ENCODE peak calls at places on chromosomes 1 and 21, in five cellular contexts. M is heart left ventricle, S is adrenal gland, K is stomach, R is upper lobe of left lung. G is an unnamed sample.

GRCh38 chr1:199313444-199313843 is 674.6 kb downstream of the PTPRC start:
- DNase-seq in R (no peak), M (no peak), K (no peak), S (no peak), G (no peak)

GRCh38 chr1:40980453-40981121 is 1.1 kb downstream of the CTPS1 start:
- DNase-seq in K (peak), M (peak), R (peak), S (peak), G (no peak)

GRCh38 chr1:180952657-180953013 is 39.9 kb downstream of the KIAA1614 start:
- DNase-seq in R (no peak), S (no peak), K (no peak), M (no peak), G (no peak)

GRCh38 chr1:99198377-99198776 is 65.9 kb upstream of the PLPPR4 start:
- DNase-seq in R (no peak), K (no peak), M (no peak), S (no peak), G (no peak)

GRCh38 chr1:225691377-225691776 is 38.5 kb upstream of the ENAH start:
- DNase-seq in K (no peak), R (peak), S (no peak), M (no peak), G (no peak)

GRCh38 chr1:31373897-31374486 is 1.1 kb upstream of the FABP3 start:
- DNase-seq in S (no peak), K (no peak), R (no peak), M (no peak), G (no peak)

GRCh38 chr1:215358356-215358755 is 208.7 kb upstream of the KCTD3 start:
- DNase-seq in S (no peak), R (no peak), K (no peak), M (no peak), G (no peak)

GRCh38 chr1:65832296-65832695 is 39.6 kb downstream of the PDE4B start:
- DNase-seq in S (no peak), R (no peak), M (no peak), K (no peak), G (no peak)

GRCh38 chr1:201307239-201307638 is 23.9 kb downstream of the PKP1 start:
- DNase-seq in R (no peak), M (no peak), K (no peak), S (no peak), G (no peak)

GRCh38 chr1:87329051-87329755 is 523 bp downstream of the LMO4 start:
- DNase-seq in S (peak), K (peak), R (peak), M (peak), G (no peak)

GRCh38 chr1:81660286-81660685 is 140.4 kb upstream of the ADGRL2 start:
- DNase-seq in R (no peak), M (no peak), K (no peak), S (no peak), G (no peak)

GRCh38 chr1:90850925-90851710 is 134.0 kb upstream of the BARHL2 start:
- DNase-seq in S (peak), M (peak), K (peak), R (peak), G (peak)

GRCh38 chr1:30936541-30937171 is 28.1 kb upstream of the SDC3 start:
- DNase-seq in S (no peak), K (no peak), M (no peak), R (no peak), G (no peak)

GRCh38 chr21:18722193-18722592 is 318.6 kb upstream of the TMPRSS15 start:
- DNase-seq in K (no peak), M (no peak), R (no peak), S (no peak), G (no peak)

GRCh38 chr1:8185400-8185799 is 132.5 kb upstream of the SLC45A1 start:
- DNase-seq in M (no peak), S (no peak), R (no peak), K (no peak), G (no peak)

GRCh38 chr21:19268634-19269138 is 865.1 kb upstream of the TMPRSS15 start:
- DNase-seq in M (no peak), S (no peak), R (no peak), K (no peak), G (no peak)

GRCh38 chr1:209207701-209208286 is 375.7 kb upstream of the CAMK1G start:
- DNase-seq in K (peak), S (peak), R (peak), M (peak), G (peak)

GRCh38 chr1:204495078-204495753 is 611 bp upstream of the PIK3C2B start:
- DNase-seq in K (no peak), S (no peak), M (no peak), R (no peak), G (no peak)

GRCh38 chr1:23478896-23479790 is 4.8 kb downstream of the ASAP3 start:
- DNase-seq in M (peak), S (peak), R (peak), K (peak), G (peak)

GRCh38 chr1:226891346-226891745 is 20.9 kb downstream of the PSEN2 start:
- DNase-seq in K (no peak), S (no peak), R (no peak), M (no peak), G (no peak)

GRCh38 chr1:92623187-92623778 is 136.6 kb upstream of the GFI1 start:
- DNase-seq in K (no peak), S (no peak), R (no peak), M (no peak), G (no peak)

GRCh38 chr1:97192872-97193572 is 471.4 kb downstream of the PTBP2 start:
- DNase-seq in S (no peak), R (no peak), M (no peak), K (peak), G (no peak)

GRCh38 chr1:197811769-197812168 is 36.5 kb upstream of the DENND1B start:
- DNase-seq in R (no peak), S (no peak), K (no peak), M (no peak), G (no peak)

GRCh38 chr1:205593532-205593931 is 38.3 kb downstream of the ELK4 start:
- DNase-seq in M (no peak), K (no peak), R (no peak), S (no peak), G (no peak)

GRCh38 chr1:160371346-160371631 is 4.4 kb downstream of the NHLH1 start:
- DNase-seq in S (no peak), R (no peak), K (no peak), M (no peak), G (no peak)
- H3K4me3 ChIP-seq in S (no peak), R (no peak), K (no peak), M (no peak), G (no peak)

GRCh38 chr1:53639996-53640695 is 98.8 kb downstream of the GLIS1 start:
- DNase-seq in M (no peak), R (peak), K (peak), S (peak), G (no peak)

GRCh38 chr1:53642215-53642555 is 96.8 kb downstream of the GLIS1 start:
- DNase-seq in K (peak), M (no peak), R (peak), S (no peak), G (no peak)

GRCh38 chr1:53641481-53642214 is 97.3 kb downstream of the GLIS1 start:
- DNase-seq in R (peak), M (no peak), S (peak), K (no peak), G (no peak)

GRCh38 chr1:53639251-53639721 is 99.7 kb downstream of the GLIS1 start:
- DNase-seq in R (peak), M (no peak), K (peak), S (peak), G (no peak)

DNA sequence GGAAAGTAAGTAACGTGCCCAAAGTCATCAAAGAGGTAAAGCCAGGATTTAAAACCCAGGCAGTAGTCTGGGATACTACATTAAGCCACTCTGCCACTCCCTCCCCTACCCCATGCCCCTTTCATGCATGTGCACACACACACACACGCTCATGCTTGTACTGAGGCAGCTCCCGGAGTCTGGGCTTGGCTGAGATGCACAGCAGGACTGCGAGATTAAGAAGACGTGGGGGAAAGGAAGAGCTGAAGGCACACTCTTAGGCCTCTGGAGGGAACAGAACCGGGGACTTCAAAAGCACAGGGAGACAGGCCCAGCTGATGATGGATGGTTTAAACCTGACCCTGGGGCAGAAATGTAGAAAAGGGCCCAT is 98.3 kb downstream of the GLIS1 start:
- DNase-seq in R (peak), S (peak), K (no peak), M (no peak), G (no peak)
- TF ChIP-seq POLR2A in R (no peak), S (no peak), K (no peak), M (no peak), G (no peak)

DNA sequence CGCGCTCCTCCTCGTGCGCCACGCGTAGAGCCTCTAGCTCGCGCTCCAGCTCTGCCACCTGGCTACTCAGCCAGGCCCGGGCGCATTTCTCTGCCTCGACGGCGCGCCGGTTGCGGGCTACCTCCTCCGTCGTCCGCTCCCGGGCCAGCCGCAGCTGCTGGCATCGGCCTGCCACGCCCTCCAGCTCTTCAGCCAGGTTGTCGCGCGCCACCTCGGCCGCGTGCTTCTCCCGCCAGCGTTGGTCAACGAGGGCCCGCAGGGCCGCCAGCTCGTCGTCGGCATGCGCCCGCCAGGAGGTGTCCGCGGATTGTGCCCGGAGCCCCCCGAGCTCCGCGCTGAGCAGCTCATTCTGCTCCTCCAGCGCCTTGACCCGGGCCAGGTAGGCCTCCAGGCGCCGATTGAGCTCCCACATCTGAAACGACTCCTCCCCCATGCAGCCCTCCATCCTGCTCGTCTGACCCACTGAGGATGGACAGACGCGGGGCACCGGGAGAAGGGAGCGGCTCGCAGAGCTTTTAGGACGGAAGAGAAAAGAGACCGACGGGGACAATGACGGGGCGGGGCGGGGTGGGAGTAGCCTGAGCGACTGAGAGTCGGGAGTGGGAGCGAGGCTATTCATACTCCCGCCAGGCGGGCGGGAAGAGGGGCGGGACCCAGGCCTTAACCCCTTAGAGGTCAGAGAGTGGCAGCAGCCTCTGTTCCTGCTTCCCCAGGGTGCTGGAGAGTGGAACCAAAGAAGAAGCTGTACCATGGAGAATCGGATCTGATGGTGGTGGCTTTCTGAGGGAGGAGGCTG is at the start of gene NES:
- DNase-seq in M (peak), R (no peak), S (peak), K (no peak), G (peak)
- H3K4me3 ChIP-seq in M (peak), R (peak), S (peak), K (peak), G (peak)

DNA sequence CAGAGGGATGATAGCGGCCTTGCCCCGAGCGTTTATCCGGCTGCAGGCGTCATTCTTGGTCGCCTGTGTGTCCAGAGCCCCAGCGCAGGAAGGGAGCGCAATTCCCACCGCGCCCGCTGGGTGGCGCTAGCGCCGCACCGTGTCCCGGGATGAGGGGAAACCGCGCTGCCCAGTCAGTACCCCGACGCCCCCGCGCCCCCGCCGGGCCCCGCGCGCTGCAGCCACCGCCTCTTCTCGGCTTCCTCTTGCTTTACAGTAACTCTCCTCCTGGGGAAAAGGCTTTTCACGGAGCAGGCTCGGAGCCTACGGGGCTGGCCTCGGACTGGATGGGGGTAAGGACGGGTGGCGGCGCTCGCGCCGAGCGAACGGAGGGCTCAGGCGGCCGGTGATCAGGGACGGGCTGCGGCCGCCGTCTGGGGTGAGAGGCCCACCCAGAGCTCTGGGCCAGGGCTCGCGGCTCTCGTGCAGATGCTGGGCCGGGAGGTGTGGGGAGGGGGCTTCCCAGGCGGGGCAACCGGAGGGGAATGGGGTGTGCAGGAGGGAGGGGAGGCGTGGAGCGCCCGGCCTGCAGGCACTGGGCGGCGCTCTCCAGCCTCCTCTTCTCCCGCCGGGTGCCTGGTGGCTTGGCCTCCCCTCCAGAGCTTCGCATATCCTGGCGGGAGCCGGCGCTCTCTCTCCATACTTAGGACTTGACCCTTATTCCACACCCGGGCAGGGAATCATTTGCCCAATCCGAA is 29.8 kb downstream of the TEX35 start:
- DNase-seq in M (peak), K (peak), S (peak), R (peak), G (peak)
- TF ChIP-seq POLR2A in M (no peak), K (no peak), S (no peak), R (no peak), G (no peak)

GRCh38 chr1:6635910-6636760 is 11.5 kb downstream of the THAP3 start:
- DNase-seq in M (no peak), S (no peak), R (no peak), K (no peak), G (no peak)
- H3K4me3 ChIP-seq in M (no peak), S (no peak), R (no peak), K (no peak), G (no peak)